ENCODE peak calls at places on chromosomes 11 and 22, in ten cellular contexts. A, R, O, Z, L, M, Y, G, X and E are unnamed samples.

GRCh38 chr11:126969865-126970479 is 30.6 kb downstream of the KIRREL3 start:
- DNase-seq in A (no peak), R (no peak), O (no peak), Z (no peak), L (no peak), M (no peak), Y (no peak), G (no peak), X (peak), E (no peak)

GRCh38 chr11:112745958-112746357 is 215.3 kb upstream of the NCAM1 start:
- DNase-seq in A (no peak), R (no peak), O (no peak), Z (no peak), L (no peak), M (no peak), Y (no peak), G (no peak), X (no peak), E (no peak)

GRCh38 chr11:129702410-129703390 is 112.9 kb upstream of the TMEM45B start:
- DNase-seq in A (no peak), R (no peak), O (no peak), Z (peak), L (no peak), M (no peak), Y (no peak), G (no peak), X (no peak), E (no peak)

GRCh38 chr11:105168457-105168856 is 28.9 kb upstream of the CARD18 start:
- DNase-seq in A (no peak), R (no peak), O (no peak), Z (no peak), L (no peak), M (no peak), Y (no peak), G (no peak), X (no peak), E (no peak)

GRCh38 chr11:15821471-15821870 is 534.9 kb downstream of the SOX6 start:
- DNase-seq in A (no peak), R (no peak), O (no peak), Z (no peak), L (no peak), M (no peak), Y (no peak), G (no peak), X (no peak), E (no peak)

GRCh38 chr11:107691003-107691402 is 20.9 kb downstream of the SLN start:
- DNase-seq in A (no peak), R (no peak), O (no peak), Z (no peak), L (no peak), M (no peak), Y (no peak), G (no peak), X (no peak), E (no peak)

GRCh38 chr11:8608646-8609045 is 14.6 kb upstream of the STK33 start:
- DNase-seq in A (no peak), R (no peak), O (no peak), Z (no peak), L (no peak), M (no peak), Y (no peak), G (no peak), X (no peak), E (no peak)

GRCh38 chr11:121154473-121154872 is 53.4 kb downstream of the TECTA start:
- DNase-seq in A (no peak), R (no peak), O (no peak), Z (no peak), L (no peak), M (no peak), Y (no peak), G (no peak), X (no peak), E (no peak)

GRCh38 chr22:50236731-50237409 is 8.0 kb downstream of the TUBGCP6 start:
- DNase-seq in A (no peak), R (no peak), O (no peak), Z (no peak), L (no peak), M (no peak), Y (no peak), G (no peak), X (peak), E (no peak)

GRCh38 chr11:57379732-57380131 is 1.2 kb downstream of the PRG3 start:
- DNase-seq in A (no peak), R (no peak), O (no peak), Z (no peak), L (no peak), M (no peak), Y (no peak), G (peak), X (peak), E (no peak)

GRCh38 chr11:101045415-101045814 is 84.2 kb downstream of the PGR start:
- DNase-seq in A (no peak), R (no peak), O (no peak), Z (no peak), L (no peak), M (no peak), Y (no peak), G (no peak), X (no peak), E (no peak)

GRCh38 chr22:43967069-43967468 is 11.8 kb downstream of the SAMM50 start:
- DNase-seq in A (no peak), R (no peak), O (no peak), Z (no peak), L (no peak), M (no peak), Y (no peak), G (no peak), X (no peak), E (no peak)

GRCh38 chr11:102256251-102256650 is 61.0 kb upstream of the BIRC3 start:
- DNase-seq in A (no peak), R (no peak), O (no peak), Z (no peak), L (peak), M (no peak), Y (no peak), G (no peak), X (no peak), E (no peak)

GRCh38 chr11:2836335-2837095 is 49.1 kb downstream of the CDKN1C start:
- DNase-seq in A (no peak), R (no peak), O (peak), Z (no peak), L (no peak), M (no peak), Y (no peak), G (no peak), X (no peak), E (no peak)

DNA sequence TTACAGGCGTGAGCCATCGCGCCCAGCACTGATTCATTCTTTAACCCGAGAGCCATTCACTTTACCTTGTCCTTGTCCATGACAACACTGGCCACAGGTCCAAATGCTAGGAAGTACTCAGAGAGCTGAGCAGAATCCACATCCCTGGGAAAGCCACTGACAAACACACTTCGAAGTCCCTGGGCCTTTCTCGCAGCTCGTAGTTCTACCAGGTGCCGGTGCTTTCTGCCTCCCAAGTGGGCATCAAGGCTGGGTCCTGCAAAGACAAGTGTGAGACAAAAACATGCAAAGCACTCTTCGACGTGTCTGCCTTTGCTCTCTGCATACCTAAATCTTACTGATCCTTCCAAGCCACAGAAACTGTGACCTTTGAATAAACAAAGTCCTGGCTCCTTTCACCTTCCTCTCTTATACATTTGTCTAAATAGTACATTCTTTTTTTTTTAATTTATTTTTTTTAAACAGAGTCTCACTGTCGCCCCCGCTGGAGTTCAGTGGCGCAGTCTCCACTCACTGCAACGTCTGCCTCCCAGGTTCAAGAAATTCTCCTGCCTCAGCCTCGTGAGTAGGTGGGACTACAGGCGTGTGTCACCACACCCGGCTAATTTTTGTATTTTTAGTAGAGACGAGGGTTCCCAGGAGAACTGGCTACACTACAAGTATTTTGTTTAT is 2.2 kb downstream of the TUT1 start:
- DNase-seq in A (no peak), R (peak), O (no peak), Z (no peak), L (no peak), M (no peak), Y (no peak), G (no peak), X (no peak), E (no peak)
- TF ChIP-seq CTCF in A (no peak), R (no peak), O (no peak), Z (no peak), L (no peak), M (no peak), Y (no peak), G (no peak), X (peak), E (no peak)

DNA sequence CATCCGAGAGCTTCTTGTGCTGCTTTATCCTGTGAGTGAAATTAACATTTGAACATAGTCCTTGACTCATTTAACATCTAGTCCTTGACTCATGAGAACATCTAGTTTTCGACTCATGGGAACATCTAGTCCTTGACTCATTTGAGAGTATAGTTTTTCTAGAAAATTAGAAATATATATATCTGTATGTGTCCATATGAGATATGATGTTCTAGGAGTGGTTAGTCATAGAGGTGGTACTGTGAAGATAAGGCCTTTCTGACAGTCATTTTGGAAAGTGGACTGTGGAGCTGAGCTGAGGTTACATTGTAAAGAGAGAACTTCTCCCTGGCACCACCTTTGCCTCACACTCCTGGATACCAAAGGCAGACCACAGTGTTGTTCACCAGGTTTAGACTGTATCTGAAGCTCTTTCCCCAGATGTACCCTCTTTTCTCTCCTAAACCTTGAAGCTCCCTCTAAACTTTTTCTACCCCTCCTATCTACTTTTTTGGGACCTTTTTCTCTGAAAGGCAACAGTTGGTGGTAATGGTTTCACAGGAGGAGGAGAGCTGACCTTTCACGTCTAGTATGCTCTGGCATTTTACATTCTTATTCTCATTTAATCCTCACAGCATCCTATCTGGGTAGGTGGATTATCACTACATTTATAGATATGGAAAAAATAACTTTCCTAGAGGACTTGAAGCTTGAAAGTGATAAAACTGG is 67.2 kb downstream of the PPP2R1B start:
- DNase-seq in A (no peak), R (no peak), O (no peak), Z (no peak), L (no peak), M (no peak), Y (no peak), G (no peak), X (no peak), E (no peak)
- TF ChIP-seq POLR2A in A (no peak), R (no peak), O (no peak), Z (no peak), L (no peak), M (no peak), Y (no peak), G (no peak), X (no peak), E (no peak)

GRCh38 chr11:95232666-95233065 is 1.7 kb upstream of the SESN3 start:
- DNase-seq in A (no peak), R (no peak), O (no peak), Z (no peak), L (no peak), M (no peak), Y (no peak), G (no peak), X (no peak), E (no peak)

GRCh38 chr11:95229199-95230053 is 1.6 kb downstream of the SESN3 start:
- DNase-seq in A (no peak), R (peak), O (no peak), Z (no peak), L (no peak), M (no peak), Y (no peak), G (no peak), X (no peak), E (no peak)

GRCh38 chr11:95230054-95231034 is 658 bp downstream of the SESN3 start:
- DNase-seq in A (no peak), R (no peak), O (no peak), Z (no peak), L (peak), M (peak), Y (peak), G (no peak), X (no peak), E (no peak)

GRCh38 chr11:95231881-95232605 is 1.0 kb upstream of the SESN3 start:
- DNase-seq in A (peak), R (peak), O (peak), Z (peak), L (peak), M (peak), Y (peak), G (no peak), X (no peak), E (peak)

GRCh38 chr11:95231126-95231880 is at the start of gene SESN3:
- DNase-seq in A (peak), R (peak), O (peak), Z (peak), L (peak), M (peak), Y (peak), G (peak), X (peak), E (peak)
- TF ChIP-seq CTCF in A (no peak), R (peak), O (no peak), Z (peak), L (peak), M (peak), Y (no peak), G (no peak), X (no peak), E (peak)

GRCh38 chr11:70912226-70912840 is 340.0 kb downstream of the SHANK2 start:
- DNase-seq in A (no peak), R (peak), O (no peak), Z (no peak), L (no peak), M (no peak), Y (no peak), G (no peak), X (no peak), E (no peak)
- TF ChIP-seq POLR2A in A (no peak), R (no peak), O (no peak), Z (no peak), L (no peak), M (no peak), Y (no peak), G (no peak), X (no peak), E (no peak)